ENCODE peak calls at places on chromosomes 5 and 9, in four cellular contexts. N, D, M and I are unnamed samples.

GRCh38 chr9:98848450-98849149 is 41.1 kb downstream of the GALNT12 start:
- DNase-seq in D (peak), M (peak), N (peak), I (peak)

GRCh38 chr5:60842859-60843692 is 993 bp downstream of the ELOVL7 start:
- DNase-seq in N (peak), M (no peak), D (no peak), I (peak)

GRCh38 chr5:34736445-34737119 is 80.5 kb downstream of the RAI14 start:
- DNase-seq in N (no peak), D (peak), M (peak), I (peak)

GRCh38 chr5:74576941-74577456 is 63.5 kb downstream of the ENC1 start:
- DNase-seq in M (no peak), N (no peak), D (peak), I (no peak)

GRCh38 chr9:69874301-69875060 is 53.9 kb downstream of the CFAP95 start:
- DNase-seq in M (no peak), N (no peak), D (no peak), I (no peak)

GRCh38 chr9:18331808-18332209 is 142.1 kb upstream of the ADAMTSL1 start:
- DNase-seq in M (no peak), D (peak), N (no peak), I (no peak)

GRCh38 chr5:176662371-176663333 is 15.4 kb downstream of the TSPAN17 start:
- DNase-seq in N (no peak), D (no peak), M (no peak), I (no peak)

GRCh38 chr5:133749331-133749985 is 137.1 kb upstream of the FSTL4 start:
- DNase-seq in N (no peak), D (no peak), M (no peak), I (no peak)

GRCh38 chr5:57448751-57449150 is 33.9 kb downstream of the ACTBL2 start:
- DNase-seq in D (no peak), N (no peak), M (no peak), I (no peak)

GRCh38 chr9:34566972-34567371 is 22.6 kb downstream of the CNTFR start:
- DNase-seq in D (no peak), M (no peak), N (no peak), I (no peak)

GRCh38 chr9:87336914-87337333 is 160.7 kb upstream of the DAPK1 start:
- DNase-seq in M (peak), D (peak), N (peak), I (peak)

GRCh38 chr5:151870820-151871219 is 53.8 kb downstream of the GLRA1 start:
- DNase-seq in D (peak), N (peak), M (no peak), I (peak)

GRCh38 chr9:114592356-114592755 is 4.8 kb downstream of the ATP6V1G1 start:
- DNase-seq in D (peak), M (no peak), N (no peak), I (no peak)

GRCh38 chr5:160266752-160267345 is 37.5 kb downstream of the FABP6 start:
- DNase-seq in D (no peak), N (no peak), M (peak), I (no peak)

GRCh38 chr9:36036253-36036779 is 397 bp upstream of the RECK start:
- DNase-seq in D (no peak), M (no peak), N (no peak), I (no peak)

GRCh38 chr5:132215329-132215728 is 12.3 kb downstream of the P4HA2 start:
- DNase-seq in D (peak), N (no peak), M (no peak), I (peak)

GRCh38 chr5:53425598-53426516 is 54.6 kb upstream of the FST start:
- DNase-seq in M (peak), D (no peak), N (peak), I (no peak)
- TF ChIP-seq MAZ in M (no peak), D (no peak), N (no peak), I (no peak)

GRCh38 chr9:132121021-132121420 is 40.8 kb upstream of the NTNG2 start:
- DNase-seq in M (no peak), D (no peak), N (no peak), I (no peak)

GRCh38 chr9:132114102-132114707 is 34.5 kb upstream of the MED27 start:
- DNase-seq in D (peak), M (peak), N (peak), I (peak)

GRCh38 chr9:132116583-132116982 is 36.9 kb upstream of the MED27 start:
- DNase-seq in D (no peak), M (no peak), N (no peak), I (no peak)
- TF ChIP-seq MAZ in D (no peak), M (no peak), N (no peak), I (no peak)

DNA sequence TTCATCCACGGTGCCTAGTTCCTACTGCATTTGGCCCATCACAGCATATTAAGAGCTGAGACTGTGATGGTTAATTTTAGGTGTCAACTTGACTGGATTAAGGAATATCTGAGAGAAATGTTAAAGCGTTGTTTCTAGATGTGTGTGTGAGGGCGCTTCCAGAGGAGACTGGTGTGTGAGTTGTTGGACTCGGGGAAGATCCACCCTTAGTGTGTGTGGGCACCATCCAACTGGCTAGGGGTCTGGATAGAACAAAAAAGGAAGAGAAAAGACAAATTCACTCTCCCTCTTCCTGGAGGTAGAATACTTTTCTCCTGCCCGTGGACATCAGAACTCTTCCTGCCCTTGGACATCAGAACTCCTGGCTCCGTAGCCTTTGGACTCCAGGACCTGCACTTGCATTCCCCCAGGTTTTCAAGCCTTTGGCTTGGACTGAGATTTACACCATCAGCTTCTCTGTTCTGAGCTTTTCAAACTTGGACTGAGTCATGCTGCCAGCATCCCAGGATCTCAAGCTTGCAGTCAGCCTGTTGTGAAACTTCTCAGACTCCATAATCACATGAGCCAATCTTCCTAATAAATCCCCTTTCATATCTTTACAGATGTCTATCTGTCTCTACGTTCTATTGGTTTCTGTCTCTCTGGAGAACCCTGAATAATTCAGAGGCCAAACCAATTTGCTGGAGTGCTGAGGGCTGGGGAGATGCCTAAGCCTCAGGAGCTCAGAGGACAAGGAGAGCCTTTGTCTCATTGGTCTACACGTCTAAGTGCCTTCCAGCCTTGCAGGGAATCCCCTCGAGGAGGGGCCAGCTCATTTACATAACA is 164.5 kb downstream of the DCP2 start:
- DNase-seq in D (peak), N (no peak), M (no peak), I (no peak)
- TF ChIP-seq MAZ in D (no peak), N (no peak), M (no peak), I (no peak)

GRCh38 chr9:72980600-72981265 is 27.9 kb upstream of the ALDH1A1 start:
- DNase-seq in M (peak), D (no peak), N (no peak), I (no peak)
- TF ChIP-seq MAZ in M (no peak), D (no peak), N (no peak), I (no peak)